ENCODE peak calls at places on chromosomes 12 and 14, in eight cellular contexts. E, U, H, Y, B, S, G and M are unnamed samples.

GRCh38 chr14:23183479-23183878 is at the start of gene SLC7A8:
- DNase-seq in B (no peak), U (peak), Y (peak), E (peak), S (peak), G (peak), H (peak), M (no peak)

GRCh38 chr14:54440037-54440436 is 1.1 kb downstream of the CNIH1 start:
- DNase-seq in E (no peak), Y (no peak), B (no peak), S (no peak), U (no peak), G (no peak), H (no peak), M (no peak)

GRCh38 chr12:42977451-42978230 is 388.1 kb upstream of the PRICKLE1 start:
- DNase-seq in B (no peak), Y (no peak), U (no peak), S (no peak), E (no peak), H (no peak), G (no peak), M (no peak)

GRCh38 chr12:57725851-57726150 is 12.7 kb downstream of the AGAP2 start:
- DNase-seq in Y (no peak), G (no peak), B (no peak), S (no peak), U (no peak), H (no peak), E (no peak), M (no peak)

GRCh38 chr14:36383674-36384421 is 63.4 kb upstream of the MBIP start:
- DNase-seq in E (no peak), B (no peak), Y (no peak), H (no peak), G (peak), S (peak), U (no peak), M (no peak)

GRCh38 chr12:64931981-64932380 is 107.5 kb downstream of the TBC1D30 start:
- DNase-seq in Y (no peak), E (no peak), B (no peak), H (no peak), U (no peak), S (no peak), G (no peak), M (no peak)

GRCh38 chr14:51807355-51807754 is 53.1 kb upstream of the GNG2 start:
- DNase-seq in H (no peak), B (no peak), E (no peak), U (no peak), Y (no peak), S (no peak), G (no peak), M (no peak)

GRCh38 chr12:54032627-54033100 is at the start of gene HOXC5:
- DNase-seq in S (peak), H (peak), Y (peak), B (peak), G (peak), E (peak), U (peak), M (peak)

GRCh38 chr12:3550839-3551238 is 59.8 kb downstream of the PRMT8 start:
- DNase-seq in G (no peak), E (peak), B (no peak), H (no peak), U (no peak), Y (no peak), S (no peak), M (no peak)

GRCh38 chr12:117010693-117011451 is 88.3 kb downstream of the TESC start:
- DNase-seq in S (no peak), U (no peak), H (no peak), E (no peak), Y (no peak), B (no peak), G (no peak), M (no peak)

GRCh38 chr14:74134484-74134883 is 49.7 kb downstream of the LIN52 start:
- DNase-seq in G (no peak), Y (no peak), S (no peak), E (no peak), U (no peak), H (no peak), B (no peak), M (no peak)

GRCh38 chr12:44126811-44127210 is 290.9 kb downstream of the TMEM117 start:
- DNase-seq in U (no peak), G (no peak), Y (no peak), B (no peak), E (no peak), H (no peak), S (no peak), M (no peak)

GRCh38 chr14:32576088-32576795 is 247.1 kb downstream of the AKAP6 start:
- DNase-seq in U (no peak), S (peak), B (no peak), H (peak), G (peak), Y (peak), E (no peak), M (no peak)

GRCh38 chr12:67517181-67517887 is 131.2 kb upstream of the DYRK2 start:
- DNase-seq in G (peak), U (peak), H (peak), B (no peak), Y (no peak), S (no peak), E (no peak), M (no peak)

GRCh38 chr12:31496257-31496656 is 94.7 kb downstream of the DENND5B start:
- DNase-seq in Y (no peak), U (no peak), G (no peak), S (no peak), B (no peak), E (no peak), H (no peak), M (no peak)

GRCh38 chr12:32331133-32331532 is 68.2 kb upstream of the FGD4 start:
- DNase-seq in E (no peak), G (no peak), H (no peak), Y (peak), U (no peak), S (no peak), B (no peak), M (no peak)

GRCh38 chr12:124334266-124334665 is 39.4 kb downstream of the RFLNA start:
- DNase-seq in B (no peak), H (no peak), U (no peak), S (no peak), E (no peak), G (no peak), Y (no peak), M (no peak)

GRCh38 chr12:124333724-124334123 is 38.8 kb downstream of the RFLNA start:
- DNase-seq in G (no peak), U (no peak), E (no peak), H (no peak), Y (no peak), S (no peak), B (no peak), M (no peak)

GRCh38 chr12:124335426-124336183 is 40.7 kb downstream of the RFLNA start:
- DNase-seq in E (no peak), U (no peak), H (no peak), B (no peak), G (no peak), Y (peak), S (no peak), M (no peak)

GRCh38 chr12:124336184-124336437 is 41.2 kb downstream of the RFLNA start:
- DNase-seq in H (no peak), Y (no peak), U (no peak), G (no peak), E (no peak), S (no peak), B (no peak), M (no peak)

DNA sequence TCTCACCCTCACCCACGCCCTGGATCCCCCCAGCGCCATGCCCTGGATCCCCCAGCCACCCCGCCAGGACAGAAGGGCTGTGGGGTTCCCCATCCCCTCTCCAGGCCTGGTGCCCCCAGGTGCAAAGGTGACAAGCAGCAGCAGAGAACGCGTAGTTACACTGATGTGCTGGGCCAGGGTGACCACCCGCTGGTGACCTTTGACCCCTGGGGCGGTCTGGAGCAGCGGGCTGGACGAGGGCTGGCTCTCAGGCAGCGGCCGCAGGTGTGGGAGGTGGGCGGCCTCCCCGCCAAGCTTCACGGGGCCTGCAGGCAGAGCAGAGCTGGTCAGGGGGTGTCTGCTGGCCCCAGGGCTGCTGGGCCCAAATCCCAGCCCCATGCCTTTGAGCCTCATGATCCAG is 40.1 kb downstream of the RFLNA start:
- DNase-seq in G (no peak), B (no peak), S (no peak), E (no peak), H (no peak), Y (no peak), U (no peak), M (no peak)
- TF ChIP-seq POLR2AphosphoS5 in G (no peak), B (no peak), S (no peak), E (no peak), H (no peak), Y (no peak), U (no peak), M (no peak)

GRCh38 chr12:111578971-111579340 is 20.2 kb downstream of the ATXN2 start:
- DNase-seq in U (no peak), S (no peak), E (no peak), H (no peak), Y (no peak), B (no peak), G (no peak), M (no peak)
- TF ChIP-seq POLR2AphosphoS5 in U (no peak), S (no peak), E (no peak), H (no peak), Y (no peak), B (no peak), G (no peak), M (no peak)

DNA sequence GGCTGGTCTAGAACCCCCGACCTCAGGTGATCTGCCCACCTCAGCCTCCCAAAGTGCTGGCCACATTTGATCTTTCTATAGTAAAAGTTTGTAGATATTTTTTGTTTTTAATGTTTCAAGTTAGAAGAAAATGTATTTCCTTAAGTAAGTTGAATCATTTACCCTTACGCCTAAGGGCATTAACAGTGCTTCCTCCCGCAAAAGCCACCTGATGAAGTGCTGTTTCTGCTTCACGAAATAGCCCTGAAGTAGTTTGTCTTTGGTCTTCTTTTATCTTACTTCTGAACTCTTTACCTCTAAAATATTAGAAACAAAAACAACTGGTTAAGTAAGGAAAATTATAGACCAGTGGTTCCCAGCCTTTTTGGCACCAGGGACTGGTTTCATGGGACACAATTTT is 22.7 kb downstream of the PAWR start:
- DNase-seq in Y (no peak), H (no peak), G (no peak), S (no peak), U (no peak), B (no peak), E (no peak), M (no peak)
- TF ChIP-seq POLR2AphosphoS5 in Y (no peak), H (no peak), G (no peak), S (no peak), U (no peak), B (no peak), E (no peak), M (no peak)

DNA sequence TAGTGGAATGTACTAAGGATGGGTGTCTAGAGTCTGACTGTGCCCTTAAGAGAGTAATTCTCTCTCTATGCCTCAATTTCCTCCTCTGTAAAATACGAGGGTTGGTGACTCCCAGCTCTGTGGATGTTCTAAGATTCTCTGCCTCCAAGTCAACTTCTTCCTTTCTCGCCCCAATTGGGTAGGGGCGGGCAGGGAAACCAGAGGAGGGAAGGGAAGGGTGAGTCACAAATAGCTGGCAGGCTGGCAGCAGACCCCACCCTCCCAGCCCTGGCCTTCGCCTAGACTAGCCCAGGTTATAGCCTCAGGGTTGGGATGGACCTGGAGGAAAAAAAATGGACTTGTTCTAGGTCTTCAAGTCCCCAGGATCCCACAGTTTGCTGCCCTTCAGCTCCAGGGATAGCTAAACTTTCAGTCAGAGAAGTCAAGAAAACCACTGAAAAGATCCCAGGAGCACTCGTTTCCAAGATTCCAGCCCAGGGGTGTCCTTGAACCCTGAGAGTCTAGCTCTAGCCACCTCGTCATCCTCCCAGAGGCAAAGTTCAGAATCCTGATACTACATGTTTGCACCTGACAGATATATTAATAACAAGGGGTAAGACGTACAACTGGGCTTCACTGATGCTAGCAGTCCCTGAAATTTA is 2.3 kb downstream of the DGKA start:
- DNase-seq in B (no peak), E (no peak), G (peak), H (peak), Y (no peak), S (peak), U (no peak), M (no peak)
- TF ChIP-seq POLR2AphosphoS5 in B (no peak), E (no peak), G (peak), H (no peak), Y (no peak), S (no peak), U (no peak), M (no peak)

DNA sequence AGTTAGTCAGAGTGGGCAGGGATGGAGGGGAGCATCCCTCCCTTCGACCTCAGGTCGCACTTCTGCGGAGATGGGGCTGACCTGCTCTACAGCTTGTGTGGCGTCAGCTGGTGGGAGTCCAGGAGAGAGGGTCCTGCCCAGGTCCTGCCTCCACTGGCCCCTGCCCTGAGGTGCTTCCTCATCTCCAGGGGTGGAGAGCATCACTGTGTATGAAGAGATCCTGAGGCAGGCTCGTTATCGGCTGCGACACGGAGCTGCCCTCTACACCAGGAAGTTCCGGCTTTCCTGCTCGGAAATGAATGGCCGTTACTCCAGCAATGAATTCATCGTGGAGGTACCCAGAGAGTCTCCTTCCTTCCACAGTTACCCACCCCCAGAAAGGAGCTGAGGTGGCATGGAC is 20.2 kb downstream of the CLSTN3 start:
- DNase-seq in U (no peak), E (no peak), G (no peak), B (no peak), H (no peak), S (no peak), Y (no peak), M (no peak)
- TF ChIP-seq POLR2AphosphoS5 in U (no peak), E (no peak), G (no peak), B (no peak), H (no peak), S (no peak), Y (no peak), M (no peak)

GRCh38 chr12:6451348-6452244 is at the start of gene TAPBPL:
- DNase-seq in Y (peak), B (peak), E (peak), G (peak), S (peak), U (peak), H (peak), M (peak)
- TF ChIP-seq POLR2AphosphoS5 in Y (no peak), B (no peak), E (peak), G (peak), S (no peak), U (peak), H (peak), M (peak)

GRCh38 chr12:69342407-69342806 is 5.8 kb upstream of the LYZ start:
- DNase-seq in U (no peak), E (no peak), S (no peak), H (no peak), B (no peak), Y (no peak), G (no peak), M (no peak)
- TF ChIP-seq POLR2AphosphoS5 in U (no peak), E (no peak), S (no peak), H (no peak), B (no peak), Y (no peak), G (no peak), M (no peak)

GRCh38 chr14:24246765-24247212 is 4.4 kb upstream of the TINF2 start:
- DNase-seq in Y (no peak), U (no peak), S (peak), G (no peak), E (no peak), H (no peak), B (peak), M (no peak)
- TF ChIP-seq POLR2AphosphoS5 in Y (no peak), U (no peak), S (no peak), G (no peak), E (no peak), H (no peak), B (no peak), M (no peak)

GRCh38 chr14:20429801-20430669 is 5.9 kb downstream of the KLHL33 start:
- DNase-seq in Y (no peak), U (no peak), E (no peak), G (peak), B (no peak), H (peak), S (peak), M (no peak)

GRCh38 chr14:20436363-20436755 is 393 bp upstream of the KLHL33 start:
- DNase-seq in S (no peak), G (no peak), B (no peak), U (no peak), Y (no peak), H (no peak), E (no peak), M (no peak)

GRCh38 chr14:20435454-20436362 is at the start of gene KLHL33:
- DNase-seq in G (no peak), H (no peak), S (no peak), U (no peak), Y (peak), B (no peak), E (no peak), M (no peak)

GRCh38 chr14:20438664-20439063 is 2.7 kb upstream of the KLHL33 start:
- DNase-seq in G (no peak), U (no peak), E (no peak), Y (no peak), S (no peak), H (no peak), B (no peak), M (no peak)

GRCh38 chr14:20434701-20435453 is 1.1 kb downstream of the KLHL33 start:
- DNase-seq in G (no peak), Y (peak), U (no peak), E (peak), H (no peak), S (no peak), B (no peak), M (no peak)
- TF ChIP-seq POLR2AphosphoS5 in G (peak), Y (no peak), U (no peak), E (no peak), H (no peak), S (no peak), B (no peak), M (no peak)

GRCh38 chr14:38749936-38750335 is 353.1 kb downstream of the SEC23A start:
- DNase-seq in S (no peak), Y (no peak), G (no peak), E (no peak), H (no peak), U (no peak), B (no peak), M (no peak)

GRCh38 chr14:38751459-38751858 is 351.6 kb downstream of the SEC23A start:
- DNase-seq in Y (no peak), U (no peak), S (no peak), H (no peak), G (no peak), B (no peak), E (no peak), M (no peak)

GRCh38 chr14:38755036-38755435 is 348.0 kb downstream of the SEC23A start:
- DNase-seq in G (no peak), Y (peak), H (no peak), E (no peak), S (no peak), B (no peak), U (no peak), M (no peak)

GRCh38 chr14:38758661-38759060 is 344.4 kb downstream of the SEC23A start:
- DNase-seq in S (no peak), H (no peak), U (no peak), E (no peak), Y (no peak), B (no peak), G (no peak), M (no peak)

DNA sequence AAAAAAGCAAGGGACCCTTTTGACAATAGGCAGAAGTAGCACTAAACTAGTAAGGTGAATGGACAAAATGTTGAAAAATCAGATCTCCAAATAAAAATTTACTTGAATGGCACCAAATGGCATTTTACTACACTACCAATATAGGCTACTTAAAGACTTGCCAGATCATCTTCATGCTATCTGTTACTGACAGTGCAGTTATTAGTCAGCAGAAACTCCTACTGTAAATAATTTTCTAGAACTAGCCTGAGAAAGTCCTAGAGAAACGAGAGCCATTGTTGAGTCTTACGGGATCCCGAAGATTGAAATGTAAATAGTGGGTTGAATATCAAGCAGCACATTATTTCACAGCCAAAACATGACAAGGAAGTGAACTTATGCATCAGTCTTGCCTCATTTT is 350.3 kb downstream of the SEC23A start:
- DNase-seq in Y (no peak), H (no peak), U (no peak), B (no peak), S (no peak), G (no peak), E (no peak), M (no peak)
- TF ChIP-seq POLR2AphosphoS5 in Y (no peak), H (no peak), U (no peak), B (no peak), S (no peak), G (no peak), E (no peak), M (no peak)